ENCODE peak calls at places on chromosomes 6 and 20, in eight cellular contexts. Z is left ventricle myocardium superior; G is glutamatergic neuron; D is T-helper 17 cell; I is left cardiac atrium; C is HuH-7.5; R is GM03348; S is naive thymus-derived CD8-positive, alpha-beta T cell. F is an unnamed sample.

GRCh38 chr6:127376685-127377084 is 33.3 kb upstream of the ECHDC1 start:
- DNase-seq in C (no peak), I (no peak), G (no peak), R (no peak), S (no peak), Z (no peak), D (no peak), F (no peak)

GRCh38 chr20:35601021-35601973 is 14.3 kb upstream of the SPAG4 start:
- DNase-seq in I (peak), Z (peak), C (peak), G (peak), R (peak), D (peak), S (peak), F (peak)

GRCh38 chr6:159686697-159687096 is 6.3 kb downstream of the SOD2 start:
- DNase-seq in Z (no peak), S (no peak), C (no peak), I (no peak), G (no peak), R (no peak), D (no peak), F (no peak)

GRCh38 chr20:8646026-8646425 is 422.9 kb upstream of the PLCB4 start:
- DNase-seq in C (no peak), D (no peak), G (no peak), Z (no peak), S (no peak), I (no peak), R (peak), F (no peak)

GRCh38 chr20:11694467-11694866 is 223.2 kb upstream of the BTBD3 start:
- DNase-seq in D (no peak), Z (no peak), R (no peak), C (no peak), G (no peak), S (no peak), I (no peak), F (no peak)

GRCh38 chr6:39558079-39558478 is 167.1 kb downstream of the KIF6 start:
- DNase-seq in G (no peak), S (no peak), R (no peak), D (no peak), C (no peak), I (no peak), Z (no peak), F (no peak)

GRCh38 chr6:20661721-20662120 is 127.5 kb downstream of the CDKAL1 start:
- DNase-seq in D (no peak), S (no peak), I (no peak), C (no peak), G (no peak), Z (no peak), R (no peak), F (no peak)

GRCh38 chr6:77979204-77979603 is 326.4 kb downstream of the MEI4 start:
- DNase-seq in R (no peak), I (no peak), S (no peak), D (no peak), G (no peak), C (no peak), Z (no peak), F (no peak)

GRCh38 chr20:49399329-49399728 is 83.1 kb downstream of the KCNB1 start:
- DNase-seq in D (no peak), Z (no peak), I (peak), R (peak), G (no peak), S (no peak), C (no peak), F (peak)

GRCh38 chr20:43016257-43016656 is 173.4 kb downstream of the PTPRT start:
- DNase-seq in Z (no peak), S (no peak), I (no peak), D (no peak), G (no peak), R (no peak), C (no peak), F (no peak)

GRCh38 chr6:11229267-11230043 is 3.0 kb downstream of the NEDD9 start:
- DNase-seq in G (peak), C (no peak), I (peak), Z (no peak), D (no peak), S (no peak), R (peak), F (no peak)

GRCh38 chr20:45345104-45345936 is 2.9 kb downstream of the SDC4 start:
- DNase-seq in C (no peak), D (no peak), S (no peak), G (no peak), I (no peak), R (peak), Z (peak), F (no peak)

GRCh38 chr6:81171991-81172740 is 580.3 kb downstream of the TENT5A start:
- DNase-seq in G (no peak), R (peak), S (no peak), C (no peak), Z (peak), D (no peak), I (peak), F (peak)

GRCh38 chr20:45211569-45212474 is 5.0 kb downstream of the SEMG1 start:
- DNase-seq in S (no peak), C (no peak), Z (no peak), I (no peak), R (no peak), G (no peak), D (no peak), F (no peak)

F was measured in AG08396.